ENCODE peak calls at places on chromosomes 6 and 20, in nine cellular contexts. A is A172; R is AG20443; Y is activated naive CD4-positive, alpha-beta T cell treated with anti-CD3 and anti-CD28 coated beads, Interleukin-2, amount 10 ng/mL, durations not matched to agents 7 days and 5 days; I is tibial artery; T is GM23338; U is cerebellum; H is AG09319; C is DMS153. G is an unnamed sample.

GRCh38 chr6:25727028-25727427 is 27.5 kb upstream of the SLC17A4 start:
- DNase-seq in A (no peak), R (no peak), Y (no peak), I (no peak), T (no peak), U (no peak), H (no peak), C (no peak), G (no peak)

GRCh38 chr20:49112596-49113274 is 66.6 kb downstream of the CSE1L start:
- DNase-seq in A (peak), R (no peak), Y (no peak), I (no peak), T (no peak), U (no peak), H (no peak), C (no peak), G (peak)

GRCh38 chr6:168093071-168093505 is 14.1 kb upstream of the FRMD1 start:
- DNase-seq in A (no peak), R (no peak), Y (no peak), I (no peak), T (no peak), U (no peak), H (no peak), C (no peak), G (no peak)

GRCh38 chr6:36839819-36840379 is 655 bp upstream of the CPNE5 start:
- DNase-seq in A (no peak), R (peak), Y (peak), I (no peak), T (peak), U (peak), H (no peak), C (no peak), G (no peak)

GRCh38 chr6:51015394-51015793 is 196.7 kb downstream of the TFAP2B start:
- DNase-seq in A (no peak), R (no peak), Y (no peak), I (no peak), T (no peak), U (no peak), H (no peak), C (no peak), G (no peak)

GRCh38 chr6:36340671-36341454 is 4.2 kb upstream of the BNIP5 start:
- DNase-seq in A (peak), R (peak), Y (peak), I (peak), T (peak), U (peak), H (peak), C (no peak), G (no peak)

GRCh38 chr6:78530208-78530607 is 337.1 kb upstream of the IRAK1BP1 start:
- DNase-seq in A (no peak), R (peak), Y (no peak), I (no peak), T (peak), U (no peak), H (no peak), C (no peak), G (no peak)

GRCh38 chr20:50245561-50246366 is 55.1 kb downstream of the CEBPB start:
- DNase-seq in A (peak), R (peak), Y (no peak), I (no peak), T (no peak), U (no peak), H (peak), C (no peak), G (peak)

GRCh38 chr20:39880890-39881289 is 808.1 kb downstream of the MAFB start:
- DNase-seq in A (peak), R (peak), Y (no peak), I (no peak), T (peak), U (no peak), H (no peak), C (peak), G (peak)

GRCh38 chr6:56279346-56280080 is 32.1 kb upstream of the COL21A1 start:
- DNase-seq in A (peak), R (no peak), Y (no peak), I (no peak), T (no peak), U (peak), H (no peak), C (no peak), G (peak)

GRCh38 chr6:136086686-136087085 is 163.4 kb downstream of the MTFR2 start:
- DNase-seq in A (no peak), R (no peak), Y (no peak), I (no peak), T (no peak), U (no peak), H (no peak), C (no peak), G (no peak)

GRCh38 chr20:55139173-55139765 is 663.9 kb downstream of the DOK5 start:
- DNase-seq in A (no peak), R (no peak), Y (no peak), I (no peak), T (no peak), U (no peak), H (no peak), C (no peak), G (no peak)

GRCh38 chr6:818191-818590 is 125.3 kb upstream of the EXOC2 start:
- DNase-seq in A (no peak), R (no peak), Y (no peak), I (no peak), T (no peak), U (no peak), H (no peak), C (no peak), G (no peak)

GRCh38 chr6:160247457-160247883 is 11.2 kb downstream of the SLC22A2 start:
- DNase-seq in A (no peak), R (no peak), Y (no peak), I (no peak), T (no peak), U (no peak), H (no peak), C (no peak), G (no peak)

GRCh38 chr20:22763257-22763906 is 179.0 kb upstream of the FOXA2 start:
- DNase-seq in A (peak), R (peak), Y (no peak), I (peak), T (no peak), U (no peak), H (no peak), C (no peak), G (no peak)

GRCh38 chr6:150939399-150939798 is 73.9 kb downstream of the MTHFD1L start:
- DNase-seq in A (no peak), R (no peak), Y (no peak), I (no peak), T (no peak), U (no peak), H (no peak), C (no peak), G (no peak)

GRCh38 chr6:109740787-109741186 is 49.7 kb downstream of the FIG4 start:
- DNase-seq in A (no peak), R (no peak), Y (no peak), I (no peak), T (no peak), U (no peak), H (no peak), C (no peak), G (no peak)

GRCh38 chr6:32815115-32815514 is 1.7 kb downstream of the HLA-DOB start:
- DNase-seq in A (no peak), R (peak), Y (no peak), I (no peak), T (no peak), U (no peak), H (no peak), C (no peak), G (peak)

GRCh38 chr20:59082981-59083380 is 40.4 kb upstream of the PRELID3B start:
- DNase-seq in A (peak), R (peak), Y (no peak), I (no peak), T (no peak), U (no peak), H (no peak), C (no peak), G (peak)

GRCh38 chr6:3228046-3228671 is 706 bp upstream of the TUBB2B start:
- DNase-seq in A (no peak), R (no peak), Y (no peak), I (no peak), T (peak), U (no peak), H (no peak), C (peak), G (no peak)

GRCh38 chr20:3407426-3408250 is at the start of gene DNAAF9:
- DNase-seq in A (peak), R (peak), Y (peak), I (peak), T (peak), U (peak), H (no peak), C (peak), G (peak)

GRCh38 chr20:45998337-45998736 is 10.4 kb upstream of the MMP9 start:
- DNase-seq in A (no peak), R (no peak), Y (no peak), I (no peak), T (no peak), U (no peak), H (no peak), C (no peak), G (no peak)

GRCh38 chr6:109493865-109494264 is 10.8 kb upstream of the ZBTB24 start:
- DNase-seq in A (no peak), R (no peak), Y (no peak), I (no peak), T (no peak), U (no peak), H (no peak), C (no peak), G (no peak)

GRCh38 chr6:38195113-38195635 is 375.6 kb downstream of the ZFAND3 start:
- DNase-seq in A (no peak), R (no peak), Y (no peak), I (no peak), T (no peak), U (no peak), H (no peak), C (peak), G (no peak)

G was measured in astrocyte.